ENCODE peak calls at places on chromosomes 12 and 14, in five cellular contexts. Q is pancreas, T is PC-3, B is left lung, X is HCT116. H is an unnamed sample.

GRCh38 chr12:19744760-19745218 is 305.5 kb downstream of the AEBP2 start:
- DNase-seq in T (no peak), X (no peak), B (no peak), Q (no peak), H (peak)

GRCh38 chr12:8453796-8454195 is 2.0 kb upstream of the CLEC6A start:
- DNase-seq in X (no peak), Q (no peak), B (no peak), T (no peak), H (no peak)

GRCh38 chr14:59195898-59196297 is 7.4 kb downstream of the DAAM1 start:
- DNase-seq in X (no peak), B (no peak), T (no peak), Q (no peak), H (no peak)

GRCh38 chr14:105364100-105364708 is 34.1 kb upstream of the TEX22 start:
- DNase-seq in T (no peak), X (no peak), Q (no peak), B (peak), H (no peak)

GRCh38 chr12:8541591-8541990 is 886 bp upstream of the CLEC4E start:
- DNase-seq in X (no peak), Q (no peak), T (no peak), B (no peak), H (no peak)

GRCh38 chr14:68702578-68702977 is 90.3 kb downstream of the ZFP36L1 start:
- DNase-seq in T (no peak), X (no peak), B (no peak), Q (no peak), H (no peak)

GRCh38 chr12:124126950-124127349 is 153.9 kb downstream of the ZNF664 start:
- DNase-seq in X (no peak), T (no peak), Q (no peak), B (no peak), H (no peak)

GRCh38 chr12:28568083-28568482 is 377.8 kb downstream of the CCDC91 start:
- DNase-seq in T (peak), Q (no peak), X (no peak), B (no peak), H (no peak)

GRCh38 chr12:13343380-13343779 is 146.9 kb downstream of the EMP1 start:
- DNase-seq in Q (no peak), B (no peak), X (peak), T (peak), H (no peak)

GRCh38 chr14:31137214-31137889 is 70.2 kb downstream of the HECTD1 start:
- DNase-seq in X (peak), Q (no peak), B (no peak), T (peak), H (no peak)

GRCh38 chr12:65695077-65695865 is 129.0 kb upstream of the HMGA2 start:
- DNase-seq in B (no peak), Q (peak), T (peak), X (peak), H (peak)

GRCh38 chr12:116601524-116601923 is 42.3 kb downstream of the MAP1LC3B2 start:
- DNase-seq in B (no peak), X (no peak), T (peak), Q (no peak), H (no peak)

GRCh38 chr14:99729991-99730875 is 46.1 kb downstream of the CYP46A1 start:
- DNase-seq in B (peak), X (no peak), Q (peak), T (peak), H (no peak)

GRCh38 chr14:90534091-90534837 is 137.4 kb downstream of the CALM1 start:
- DNase-seq in X (no peak), T (no peak), Q (no peak), B (no peak), H (no peak)

GRCh38 chr14:49634547-49635334 is at the start of gene DNAAF2:
- DNase-seq in X (no peak), T (peak), B (peak), Q (peak), H (no peak)

GRCh38 chr12:66290716-66291200 is 11.5 kb upstream of the HELB start:
- DNase-seq in T (no peak), B (no peak), X (no peak), Q (no peak), H (no peak)

GRCh38 chr12:122399254-122399591 is 23.2 kb downstream of the CLIP1 start:
- DNase-seq in T (no peak), X (no peak), B (no peak), Q (no peak), H (no peak)

GRCh38 chr14:51716610-51717009 is 64.9 kb downstream of the FRMD6 start:
- DNase-seq in X (no peak), T (peak), B (no peak), Q (no peak), H (no peak)

GRCh38 chr14:20873370-20874177 is 17.6 kb upstream of the RNASE3 start:
- DNase-seq in B (peak), T (peak), Q (peak), X (peak), H (no peak)

GRCh38 chr12:66678640-66679268 is at the start of gene GRIP1:
- DNase-seq in X (no peak), Q (no peak), T (peak), B (no peak), H (no peak)

GRCh38 chr12:6863586-6864321 is 3.6 kb upstream of the TPI1 start:
- DNase-seq in Q (no peak), B (no peak), T (no peak), X (no peak), H (no peak)

GRCh38 chr14:52061380-52061779 is 7.5 kb downstream of the NID2 start:
- DNase-seq in Q (no peak), T (no peak), B (no peak), X (no peak), H (no peak)

GRCh38 chr12:76047060-76047459 is 15.5 kb upstream of the PHLDA1 start:
- DNase-seq in T (no peak), Q (no peak), X (no peak), B (no peak), H (no peak)

GRCh38 chr12:58424735-58425379 is 483.5 kb downstream of the ATP23 start:
- DNase-seq in B (no peak), Q (no peak), X (no peak), T (peak), H (no peak)

GRCh38 chr14:50520947-50521815 is 11.2 kb downstream of the MAP4K5 start:
- DNase-seq in X (peak), Q (peak), T (peak), B (no peak), H (no peak)

GRCh38 chr14:100775831-100776591 is 49.3 kb downstream of the DLK1 start:
- DNase-seq in T (no peak), X (no peak), Q (no peak), B (no peak), H (no peak)

GRCh38 chr12:109518820-109519665 is 41.6 kb downstream of the UBE3B start:
- DNase-seq in T (peak), X (peak), B (no peak), Q (peak), H (peak)

GRCh38 chr12:105507311-105508035 is 177.0 kb downstream of the C12orf75 start:
- DNase-seq in T (no peak), Q (no peak), X (no peak), B (no peak), H (no peak)

GRCh38 chr12:43294881-43295280 is 257.1 kb downstream of the ADAMTS20 start:
- DNase-seq in B (no peak), X (no peak), T (no peak), Q (no peak), H (no peak)

GRCh38 chr12:52307836-52308806 is 13.1 kb downstream of the KRT83 start:
- DNase-seq in B (peak), X (peak), Q (peak), T (peak), H (no peak)
- TF ChIP-seq CTCF in B (peak), X (peak), Q (no peak), T (no peak), H (no peak)

DNA sequence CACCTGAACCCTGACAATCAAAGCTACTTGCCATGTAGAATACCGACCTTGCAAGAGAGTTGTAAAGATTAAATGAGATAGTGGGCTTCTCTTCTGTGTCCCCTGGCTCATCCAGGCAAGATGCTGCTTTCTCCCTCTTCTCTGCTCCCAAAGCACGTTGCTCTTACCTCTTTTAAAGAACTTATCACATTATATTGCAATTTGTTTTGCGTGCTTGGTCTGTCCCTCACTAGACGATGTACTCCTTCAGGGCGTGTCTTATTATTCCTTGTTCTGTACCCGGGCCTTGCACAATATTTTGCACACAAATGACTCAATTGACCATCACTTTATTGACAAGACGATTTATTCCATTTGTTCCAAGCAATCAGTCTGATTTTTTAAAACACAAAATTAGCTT is 3.3 kb downstream of the DCN start:
- DNase-seq in Q (no peak), X (no peak), B (no peak), T (peak), H (no peak)
- H3K4me3 ChIP-seq in Q (no peak), X (no peak), B (no peak), T (no peak), H (no peak)

GRCh38 chr14:77991128-77991772 is 178.9 kb upstream of the NRXN3 start:
- DNase-seq in X (no peak), T (no peak), B (no peak), Q (no peak), H (no peak)
- TF ChIP-seq CTCF in X (peak), T (no peak), B (no peak), Q (no peak), H (peak)

GRCh38 chr14:75258079-75258802 is 20.4 kb upstream of the FOS start:
- DNase-seq in X (no peak), Q (peak), B (no peak), T (no peak), H (no peak)

GRCh38 chr14:75257241-75257640 is 21.4 kb upstream of the FOS start:
- DNase-seq in X (no peak), Q (no peak), B (no peak), T (peak), H (no peak)

GRCh38 chr14:75258803-75259509 is 19.7 kb upstream of the FOS start:
- DNase-seq in X (peak), T (peak), Q (peak), B (peak), H (peak)

GRCh38 chr14:75259946-75260545 is 18.6 kb upstream of the FOS start:
- DNase-seq in B (no peak), Q (no peak), T (no peak), X (no peak), H (no peak)

DNA sequence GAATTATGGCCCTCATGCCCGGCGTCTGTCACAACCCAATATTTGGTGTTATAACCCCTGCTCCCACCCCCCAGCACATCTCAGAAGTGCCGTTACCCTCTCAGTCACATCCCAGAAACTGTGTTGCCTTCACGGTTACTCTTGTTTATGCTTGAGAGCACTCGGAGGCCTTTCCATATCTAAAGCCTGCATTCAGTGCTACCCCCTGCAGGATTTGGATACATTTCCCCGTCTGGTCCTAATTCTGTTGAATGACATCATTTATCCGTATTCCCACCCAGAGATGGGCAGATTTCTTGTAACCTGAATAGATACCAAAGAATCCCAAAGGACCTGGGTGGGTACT is 19.1 kb upstream of the FOS start:
- DNase-seq in X (no peak), T (peak), B (no peak), Q (no peak), H (no peak)
- H3K4me3 ChIP-seq in X (no peak), T (peak), B (peak), Q (peak), H (no peak)